ENCODE peak calls at places on chromosome 12, in six cellular contexts. E is adrenal gland; G is pancreas; X is body of pancreas; A is osteoblast; Z is CD8-positive, alpha-beta memory T cell. N is an unnamed sample. For H3K4me1 and H3K27me3, the result is how much of the 10 kb centered on the place peaks cover.

GRCh38 chr12:27969011-27969900 is 3.3 kb downstream of the PTHLH start:
- DNase-seq in E (no peak), G (peak), X (peak), A (peak), Z (no peak), N (peak)

GRCh38 chr12:32100888-32101287 is 5.8 kb upstream of the BICD1 start:
- DNase-seq in E (no peak), G (no peak), X (no peak), A (no peak), Z (no peak), N (no peak)

GRCh38 chr12:93514853-93515252 is 47.5 kb downstream of the MRPL42 start:
- DNase-seq in E (no peak), G (no peak), X (no peak), A (peak), Z (no peak), N (no peak)

GRCh38 chr12:57469334-57470164 is 10.0 kb downstream of the GLI1 start:
- DNase-seq in E (no peak), G (peak), X (no peak), A (peak), Z (no peak), N (no peak)

GRCh38 chr12:6241495-6241894 is 41.3 kb downstream of the CD9 start:
- DNase-seq in E (peak), G (peak), X (peak), A (no peak), Z (no peak), N (no peak)

GRCh38 chr12:57591567-57592325 is 754 bp downstream of the PIP4K2C start:
- DNase-seq in E (no peak), G (no peak), X (peak), A (peak), Z (no peak), N (peak)

GRCh38 chr12:19462441-19462840 is 23.1 kb downstream of the AEBP2 start:
- DNase-seq in E (no peak), G (no peak), X (no peak), A (no peak), Z (no peak), N (no peak)

GRCh38 chr12:79053394-79053793 is 188.8 kb downstream of the SYT1 start:
- DNase-seq in E (no peak), G (no peak), X (no peak), A (no peak), Z (no peak), N (no peak)

GRCh38 chr12:117527480-117527857 is 166.0 kb upstream of the NOS1 start:
- DNase-seq in E (no peak), G (no peak), X (no peak), A (no peak), Z (no peak), N (no peak)

GRCh38 chr12:111024205-111024794 is 103.9 kb upstream of the MYL2 start:
- DNase-seq in E (peak), G (peak), X (peak), A (peak), Z (peak), N (peak)

GRCh38 chr12:52149182-52149641 is 42.6 kb downstream of the KRT80 start:
- DNase-seq in E (no peak), G (no peak), X (no peak), A (peak), Z (no peak), N (no peak)

GRCh38 chr12:125069616-125070015 is 4.4 kb downstream of the AACS start:
- DNase-seq in E (no peak), G (no peak), X (no peak), A (peak), Z (no peak), N (no peak)

GRCh38 chr12:68317047-68317667 is 15.0 kb downstream of the MDM1 start:
- DNase-seq in E (peak), G (no peak), X (peak), A (no peak), Z (peak), N (peak)

GRCh38 chr12:123660328-123660727 is 10.6 kb upstream of the TCTN2 start:
- DNase-seq in E (no peak), G (no peak), X (no peak), A (peak), Z (no peak), N (no peak)

GRCh38 chr12:47366203-47366978 is 286.6 kb upstream of the AMIGO2 start:
- DNase-seq in E (no peak), G (no peak), X (no peak), A (no peak), Z (no peak), N (no peak)
- H3K4me3 ChIP-seq in E (no peak), G (no peak), X (no peak), A (no peak), Z (no peak), N (no peak)

GRCh38 chr12:100612557-100612956 is 39.1 kb downstream of the GAS2L3 start:
- DNase-seq in E (no peak), G (no peak), X (no peak), A (no peak), Z (no peak), N (no peak)
- H3K4me1 ChIP-seq in E (under half), G (under half), X (under half), A (under half), Z (under half), N (under half)

DNA sequence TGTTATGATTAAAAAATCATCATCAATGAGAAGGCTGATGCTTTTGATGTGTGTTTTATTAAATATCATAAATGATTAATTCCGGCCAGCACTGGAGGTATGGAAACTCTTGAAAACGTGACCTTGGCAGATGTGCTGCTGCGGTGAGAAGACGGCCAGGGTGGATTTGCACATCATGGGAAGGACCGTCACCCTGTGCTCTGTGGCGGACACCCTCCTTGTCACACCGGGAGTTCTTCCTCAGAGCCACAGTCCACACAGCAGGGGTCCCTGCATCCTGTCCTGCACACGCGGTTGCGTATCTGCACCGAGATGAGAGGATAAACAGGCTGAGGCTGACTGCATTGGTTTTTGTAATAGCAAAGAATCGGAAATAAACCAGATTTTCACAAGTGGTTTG is 33.5 kb downstream of the FZD10 start:
- DNase-seq in E (no peak), G (no peak), X (no peak), A (no peak), Z (no peak), N (no peak)
- H3K27me3 ChIP-seq in E (under half), G (under half), X (under half), A (under half), Z (under half), N (under half)

DNA sequence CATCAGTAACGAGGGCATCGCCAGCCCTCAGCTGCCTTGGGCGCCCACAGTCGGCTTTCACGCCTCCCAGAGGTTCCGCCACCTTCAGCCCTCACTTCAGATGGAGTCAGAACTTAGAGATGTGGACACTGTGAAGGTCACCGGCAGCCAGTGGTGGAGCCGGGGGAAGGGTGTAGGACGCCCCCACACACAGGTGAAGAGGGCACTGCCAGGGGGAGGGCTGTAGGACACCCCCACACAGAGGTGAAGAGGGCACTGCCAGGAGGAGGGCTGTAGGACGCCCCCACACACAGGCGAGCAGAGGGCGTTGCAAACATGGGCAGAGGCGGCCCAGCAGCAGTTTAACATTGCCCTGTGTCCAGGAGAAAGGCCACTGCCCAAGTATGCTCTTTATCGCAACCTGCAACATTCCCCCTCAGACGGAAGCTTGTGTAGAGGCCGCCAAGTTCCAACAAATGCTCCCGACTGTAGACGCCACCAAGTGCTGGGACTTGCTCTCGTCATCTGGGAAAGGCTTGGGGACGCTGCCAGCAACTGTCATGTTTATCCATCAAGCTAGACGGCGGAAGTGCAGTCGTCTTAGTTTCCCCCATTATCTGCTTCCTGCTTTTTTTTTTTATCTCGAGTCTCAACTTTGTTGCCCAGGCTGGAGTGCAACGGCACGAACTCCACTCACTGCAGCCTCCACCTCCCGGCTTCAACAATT is 4.9 kb upstream of the ANKLE2 start:
- DNase-seq in E (no peak), G (no peak), X (peak), A (peak), Z (no peak), N (no peak)
- H3K4me3 ChIP-seq in E (no peak), G (no peak), X (no peak), A (peak), Z (no peak), N (no peak)

GRCh38 chr12:31001581-31002360 is 71.9 kb upstream of the DDX11 start:
- DNase-seq in E (no peak), G (peak), X (no peak), A (peak), Z (no peak), N (no peak)

GRCh38 chr12:31002999-31003398 is 70.7 kb upstream of the DDX11 start:
- DNase-seq in E (no peak), G (no peak), X (no peak), A (peak), Z (no peak), N (no peak)

GRCh38 chr12:31003861-31004640 is 69.6 kb upstream of the DDX11 start:
- DNase-seq in E (no peak), G (peak), X (no peak), A (peak), Z (no peak), N (no peak)

GRCh38 chr12:31000751-31001150 is 72.9 kb upstream of the DDX11 start:
- DNase-seq in E (no peak), G (peak), X (no peak), A (peak), Z (no peak), N (peak)

GRCh38 chr12:31002361-31002725 is 71.3 kb upstream of the DDX11 start:
- DNase-seq in E (no peak), G (peak), X (no peak), A (peak), Z (no peak), N (no peak)
- H3K4me1 ChIP-seq in E (under half), G (under half), X (under half), A (under half), Z (under half), N (under half)

GRCh38 chr12:130029151-130029550 is 125.3 kb upstream of the TMEM132D start:
- DNase-seq in E (no peak), G (no peak), X (no peak), A (no peak), Z (no peak), N (no peak)
- H3K27me3 ChIP-seq in E (under half), G (under half), X (under half), A (under half), Z (under half), N (under half)

DNA sequence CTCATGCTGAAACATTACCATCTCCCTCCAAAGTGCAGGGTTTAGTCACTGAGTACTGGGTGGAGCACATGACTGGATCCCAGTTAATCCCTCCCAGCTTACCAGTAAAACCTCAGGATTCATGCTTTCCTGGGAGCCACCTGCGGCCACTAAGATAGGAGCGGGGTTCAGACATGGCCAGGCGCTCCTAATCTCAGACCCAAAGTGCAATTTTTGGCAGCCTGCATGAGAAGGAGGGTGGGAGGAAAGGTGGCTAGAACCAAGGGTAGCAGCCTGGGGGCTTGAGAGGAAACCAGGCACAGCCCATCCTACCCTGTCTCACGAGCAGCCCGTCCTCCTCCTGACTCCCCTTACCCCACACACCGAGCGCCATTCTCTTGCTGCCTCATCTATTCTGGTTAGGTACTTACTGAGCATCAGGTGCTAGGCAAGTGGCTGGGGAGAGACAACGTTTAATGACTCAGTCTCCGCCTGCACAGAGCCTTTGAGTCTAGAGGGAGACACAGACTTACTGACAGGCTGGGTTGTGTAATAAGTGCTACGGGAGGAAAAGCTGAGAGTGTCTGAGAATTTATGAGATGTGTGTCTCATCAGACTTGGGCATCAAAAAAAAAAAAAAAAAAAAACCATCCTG is 9.9 kb downstream of the GPRC5A start:
- DNase-seq in E (peak), G (no peak), X (no peak), A (peak), Z (no peak), N (no peak)
- H3K4me3 ChIP-seq in E (no peak), G (no peak), X (no peak), A (peak), Z (no peak), N (no peak)

GRCh38 chr12:132214906-132215643 is 70.8 kb downstream of the NOC4L start:
- DNase-seq in E (no peak), G (peak), X (no peak), A (no peak), Z (no peak), N (no peak)
- H3K4me1 ChIP-seq in E (under half), G (under half), X (under half), A (under half), Z (under half), N (under half)

GRCh38 chr12:94873368-94874085 is 130.0 kb downstream of the NDUFA12 start:
- DNase-seq in E (peak), G (peak), X (peak), A (peak), Z (no peak), N (peak)
- H3K27me3 ChIP-seq in E (under half), G (under half), X (under half), A (half or more), Z (under half), N (under half)

DNA sequence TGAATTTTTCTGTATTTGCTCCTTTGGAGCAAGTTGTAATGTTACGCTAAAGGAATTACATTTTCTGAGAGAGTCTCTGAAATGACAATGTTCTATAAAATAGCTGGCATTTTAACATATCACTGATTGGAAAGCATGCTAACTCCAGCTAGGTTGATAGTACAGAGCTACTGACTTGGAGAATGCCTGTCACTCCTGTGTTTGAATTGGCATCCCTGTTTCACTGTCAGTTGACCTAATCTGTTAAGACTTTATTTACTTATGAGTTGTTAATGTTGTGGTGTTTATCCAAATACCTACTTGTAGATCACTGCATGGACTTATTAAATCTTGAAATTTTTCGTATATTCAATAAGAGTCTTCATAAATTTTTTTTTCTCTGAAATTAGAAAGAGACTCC is 33.6 kb downstream of the HCFC2 start:
- DNase-seq in E (no peak), G (no peak), X (no peak), A (no peak), Z (no peak), N (no peak)
- H3K4me3 ChIP-seq in E (no peak), G (no peak), X (no peak), A (no peak), Z (no peak), N (no peak)